ENCODE peak calls at places on chromosome 12, in eight cellular contexts. Q, K, U, Y, S, I, V and G are unnamed samples.
A peak's percentile ranks its signal among the peaks of the same experiment; 100 is the strongest.

GRCh38 chr12:94525951-94526350 is 66.3 kb upstream of the CEP83 start:
- DNase-seq in K (no peak), Q (no peak), V (no peak), I (no peak), S (no peak), Y (no peak), U (no peak), G (no peak)

GRCh38 chr12:3532931-3533702 is 42.1 kb downstream of the PRMT8 start:
- DNase-seq in Q (no peak), Y (no peak), S (no peak), K (no peak), I (no peak), U (no peak), V (no peak), G (no peak)

GRCh38 chr12:26250801-26251200 is 55.4 kb downstream of the SSPN start:
- DNase-seq in V (no peak), U (no peak), Q (no peak), Y (no peak), S (no peak), I (no peak), K (no peak), G (no peak)

GRCh38 chr12:1500095-1500801 is 94.1 kb downstream of the FBXL14 start:
- DNase-seq in I (peak; percentile 81), K (no peak), V (no peak), U (no peak), S (no peak), Q (no peak), Y (no peak), G (no peak)

GRCh38 chr12:52043386-52044212 is 7.6 kb upstream of the NR4A1 start:
- DNase-seq in Y (no peak), I (no peak), V (no peak), K (peak; percentile 66), Q (peak; percentile 63), S (no peak), U (no peak), G (no peak)

GRCh38 chr12:76945867-76946266 is 67.0 kb upstream of the CSRP2 start:
- DNase-seq in Y (no peak), Q (no peak), I (peak; percentile 72), V (no peak), S (no peak), K (no peak), U (no peak), G (no peak)

GRCh38 chr12:112169086-112169872 is 43.9 kb downstream of the TRAFD1 start:
- DNase-seq in Q (no peak), S (no peak), I (no peak), K (no peak), Y (no peak), V (no peak), U (no peak), G (no peak)

GRCh38 chr12:54439521-54440255 is 20.6 kb upstream of the ITGA5 start:
- DNase-seq in Q (no peak), Y (no peak), S (no peak), U (peak; percentile 25), V (no peak), I (peak; percentile 86), K (no peak), G (no peak)

GRCh38 chr12:11797317-11797913 is 147.9 kb downstream of the ETV6 start:
- DNase-seq in K (no peak), U (peak; percentile 74), V (no peak), Q (no peak), I (peak; percentile 97), S (no peak), Y (no peak), G (no peak)

GRCh38 chr12:96886998-96887677 is 19.9 kb upstream of the NEDD1 start:
- DNase-seq in Q (peak; percentile 55), I (peak; percentile 66), S (no peak), K (no peak), V (no peak), Y (no peak), U (no peak), G (no peak)

GRCh38 chr12:107402041-107403022 is 283.3 kb upstream of the PWP1 start:
- DNase-seq in V (no peak), U (peak; percentile 32), S (peak; percentile 35), Q (no peak), K (peak; percentile 44), I (peak; percentile 62), Y (no peak), G (no peak)

GRCh38 chr12:120764766-120765165 is 39.1 kb downstream of the ACADS start:
- DNase-seq in Q (no peak), I (no peak), K (no peak), S (no peak), V (no peak), Y (no peak), U (no peak), G (no peak)

GRCh38 chr12:70443274-70443673 is 77.2 kb downstream of the KCNMB4 start:
- DNase-seq in K (no peak), Y (no peak), S (no peak), U (no peak), Q (no peak), I (no peak), V (no peak), G (no peak)

GRCh38 chr12:5096241-5096880 is 52.7 kb downstream of the KCNA5 start:
- DNase-seq in S (no peak), I (peak; percentile 92), U (no peak), K (no peak), V (no peak), Y (no peak), Q (no peak), G (no peak)

GRCh38 chr12:102462803-102463499 is 17.4 kb downstream of the IGF1 start:
- DNase-seq in Y (no peak), S (no peak), K (no peak), U (no peak), Q (no peak), V (no peak), I (peak; percentile 80), G (no peak)

DNA sequence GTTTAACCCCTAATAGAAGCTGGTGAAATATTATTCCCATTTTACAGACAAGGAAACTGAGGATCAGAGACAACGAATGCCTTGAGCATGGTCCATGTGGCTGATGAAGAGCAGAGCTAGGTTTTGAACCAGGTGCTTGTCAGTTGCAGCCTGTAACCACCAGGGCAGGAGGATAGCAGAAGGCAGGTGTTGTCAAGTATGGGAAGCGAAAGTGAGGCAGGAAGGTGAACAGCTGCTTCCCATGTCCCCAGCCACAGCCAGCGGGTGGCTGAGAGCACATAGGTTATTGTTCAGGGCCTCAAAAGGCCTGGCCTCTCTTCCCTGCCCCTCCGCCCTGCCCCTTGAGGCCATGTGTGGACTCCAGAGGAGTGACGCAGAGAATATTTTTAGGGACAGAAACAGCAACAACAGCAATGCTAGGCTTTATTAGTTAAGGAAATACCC is 39.6 kb downstream of the IQSEC3 start:
- DNase-seq in K (no peak), V (no peak), S (no peak), I (no peak), Q (no peak), U (peak; percentile 9), Y (no peak), G (no peak)
- TF ChIP-seq CTCF in K (no peak), V (no peak), S (no peak), I (no peak), Q (no peak), U (peak; percentile 23), Y (no peak), G (no peak)

DNA sequence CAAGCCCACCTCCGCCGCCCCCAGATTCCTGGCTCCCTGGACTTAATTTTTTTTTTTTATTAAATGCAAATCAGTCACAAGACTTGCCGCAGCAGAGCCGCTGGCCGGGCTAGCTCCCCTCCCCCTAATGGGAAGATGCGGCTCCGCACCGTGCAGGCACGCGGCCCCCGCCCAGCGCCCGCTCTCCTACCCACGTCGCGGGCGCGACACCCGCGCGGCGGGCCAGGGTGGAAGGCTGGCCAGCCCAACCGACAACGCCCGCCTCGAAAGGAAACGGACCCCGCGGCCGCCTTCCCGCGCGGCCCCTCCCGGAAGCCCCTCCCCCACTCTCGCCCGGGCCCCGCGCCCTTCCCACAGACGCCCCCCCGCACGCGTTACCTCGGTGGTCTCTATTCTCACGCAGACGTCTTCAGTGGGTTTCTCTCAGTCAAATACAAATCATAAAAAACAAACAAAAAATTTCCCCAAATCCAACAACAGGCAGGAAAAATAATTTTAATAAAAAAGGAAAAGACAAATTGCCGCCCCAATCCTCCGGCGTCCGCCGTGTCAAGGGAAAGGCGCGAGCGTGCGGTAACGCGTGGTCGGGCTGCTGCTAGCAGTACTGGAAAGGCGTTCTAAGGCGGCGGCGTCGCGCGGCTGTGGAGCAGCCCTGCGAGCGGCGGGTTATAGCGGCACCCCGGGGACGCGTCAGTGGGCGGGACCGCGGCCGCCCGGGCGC is at the start of gene SLC38A2:
- DNase-seq in V (peak; percentile 99), I (peak; percentile 90), K (peak; percentile 98), Y (peak; percentile 99), S (peak; percentile 96), U (peak; percentile 97), Q (peak; percentile 98), G (peak; percentile 99)
- H3K4me3 ChIP-seq in V (peak within 1 kb of the TSS; percentile 99), I (peak within 1 kb of the TSS; percentile 82), K (peak within 1 kb of the TSS; percentile 93), Y (peak within 1 kb of the TSS; percentile 88), S (peak within 1 kb of the TSS; percentile 93), U (peak within 1 kb of the TSS; percentile 86), Q (peak within 1 kb of the TSS; percentile 91), G (peak within 1 kb of the TSS; percentile 90)

GRCh38 chr12:131494741-131495524 is 216.0 kb upstream of the SFSWAP start:
- DNase-seq in S (no peak), I (no peak), U (no peak), Q (no peak), V (no peak), Y (no peak), K (no peak), G (no peak)
- H3K4me1 ChIP-seq in S (no peaks in the 10 kb centered on the region), I (no peaks in the 10 kb centered on the region), U (no peaks in the 10 kb centered on the region), Q (no peaks in the 10 kb centered on the region), V (no peaks in the 10 kb centered on the region), Y (no peaks in the 10 kb centered on the region), K (no peaks in the 10 kb centered on the region), G (no peaks in the 10 kb centered on the region)

GRCh38 chr12:92145731-92146496 is at the start of gene BTG1:
- DNase-seq in U (peak; percentile 100), Y (peak; percentile 99), S (peak; percentile 96), V (peak; percentile 99), Q (peak; percentile 100), K (peak; percentile 100), I (peak; percentile 100), G (peak; percentile 99)
- TF ChIP-seq CTCF in U (no peak), Y (no peak), S (no peak), V (no peak), Q (no peak), K (peak; percentile 8), I (peak; percentile 7), G (no peak)

GRCh38 chr12:50619610-50619958 is 114.8 kb downstream of the DIP2B start:
- DNase-seq in S (no peak), I (no peak), K (no peak), U (no peak), Q (no peak), Y (no peak), V (no peak), G (no peak)
- H3K4me3 ChIP-seq in S (no peak overlapping the region), I (no peak overlapping the region), K (no peak overlapping the region), U (no peak overlapping the region), Q (no peak overlapping the region), Y (no peak overlapping the region), V (no peak overlapping the region), G (no peak overlapping the region)

DNA sequence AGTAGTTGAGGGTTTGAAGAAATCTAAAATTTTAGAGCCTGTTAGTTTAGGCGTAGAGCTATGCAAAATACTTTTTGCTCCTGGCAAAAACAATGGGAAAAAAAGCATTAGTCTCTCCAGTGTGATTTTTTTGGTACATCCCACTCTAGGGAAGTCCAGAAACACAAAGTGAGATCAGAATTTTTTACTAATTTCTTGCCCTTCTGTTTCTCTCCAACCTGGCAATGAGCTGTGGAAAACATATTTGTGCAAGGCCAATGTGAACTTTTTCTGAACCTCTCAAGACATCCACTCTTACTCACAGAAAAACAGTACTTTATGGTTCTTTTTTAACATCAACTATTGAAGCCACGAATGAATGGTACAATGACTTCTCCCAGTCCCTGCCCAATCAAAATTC is 56.9 kb upstream of the DCN start:
- DNase-seq in I (no peak), Q (no peak), S (no peak), K (no peak), Y (no peak), V (no peak), U (no peak), G (no peak)
- H3K4me1 ChIP-seq in I (peaks cover 4% of the 10 kb centered on the region), Q (no peaks in the 10 kb centered on the region), S (no peaks in the 10 kb centered on the region), K (no peaks in the 10 kb centered on the region), Y (no peaks in the 10 kb centered on the region), V (no peaks in the 10 kb centered on the region), U (no peaks in the 10 kb centered on the region), G (no peaks in the 10 kb centered on the region)